ENCODE peak calls at places on chromosome 1, in six cellular contexts. C is AG09309; T is CD4-positive, CD25-positive, alpha-beta regulatory T cell; R is prostate gland; L is fibroblast of pulmonary artery; K is A172. E is an unnamed sample.

GRCh38 chr1:27137022-27137542 is 17.8 kb downstream of the SLC9A1 start:
- DNase-seq in R (no peak), L (no peak), T (peak), K (no peak), C (no peak), E (no peak)

GRCh38 chr1:93005252-93005598 is 44.0 kb upstream of the DIPK1A start:
- DNase-seq in R (no peak), T (no peak), K (no peak), C (no peak), L (no peak), E (no peak)

GRCh38 chr1:51306950-51307349 is 23.4 kb downstream of the TTC39A start:
- DNase-seq in R (no peak), T (no peak), K (no peak), C (no peak), L (no peak), E (no peak)

GRCh38 chr1:20496241-20496661 is 10.2 kb upstream of the CAMK2N1 start:
- DNase-seq in K (peak), T (peak), L (peak), C (no peak), R (no peak), E (peak)

GRCh38 chr1:224747578-224747977 is 131.5 kb downstream of the CNIH3 start:
- DNase-seq in K (peak), C (no peak), L (peak), R (no peak), T (no peak), E (no peak)

GRCh38 chr1:100921110-100921706 is 25.3 kb downstream of the SLC30A7 start:
- DNase-seq in L (peak), R (peak), T (peak), C (peak), K (peak), E (peak)

GRCh38 chr1:29682171-29682917 is 446.0 kb downstream of the PTPRU start:
- DNase-seq in T (no peak), R (peak), K (no peak), L (no peak), C (no peak), E (no peak)

GRCh38 chr1:162605225-162605927 is 26.9 kb upstream of the DDR2 start:
- DNase-seq in L (peak), K (peak), T (no peak), C (peak), R (no peak), E (peak)

GRCh38 chr1:244068563-244068962 is 17.5 kb downstream of the ZBTB18 start:
- DNase-seq in K (peak), L (no peak), C (no peak), T (no peak), R (no peak), E (no peak)

GRCh38 chr1:47533176-47534039 is 95.6 kb downstream of the FOXD2 start:
- DNase-seq in T (peak), K (no peak), L (peak), C (peak), R (peak), E (no peak)

E was measured in epithelial cell of proximal tubule.